ENCODE peak calls at places on chromosomes 6 and 20, in four cellular contexts. One of them, this sample, is unnamed. For H3K36me3 and H3K4me1, the result is how much of the 10 kb centered on the place peaks cover.

GRCh38 chr6:124470803-124471202 is 491.4 kb upstream of the RNF217 start:
- DNase-seq in OCI-LY7: no peak
- DNase-seq in SJSA1: no peak
- DNase-seq in uterus: no peak
- DNase-seq in this sample: no peak

GRCh38 chr20:38728237-38728761 is 4.0 kb downstream of the SLC32A1 start:
- DNase-seq in OCI-LY7: no peak
- DNase-seq in SJSA1: no peak
- DNase-seq in uterus: no peak
- DNase-seq in this sample: no peak

GRCh38 chr6:12359051-12359450 is 68.9 kb downstream of the EDN1 start:
- DNase-seq in OCI-LY7: no peak
- DNase-seq in SJSA1: no peak
- DNase-seq in uterus: no peak
- DNase-seq in this sample: no peak

GRCh38 chr6:34562861-34563512 is 6.9 kb upstream of the SPDEF start:
- DNase-seq in OCI-LY7: no peak
- DNase-seq in SJSA1: no peak
- DNase-seq in uterus: no peak
- DNase-seq in this sample: no peak

GRCh38 chr20:9616455-9616805 is 102.0 kb downstream of the LAMP5 start:
- DNase-seq in OCI-LY7: no peak
- DNase-seq in SJSA1: no peak
- DNase-seq in uterus: no peak
- DNase-seq in this sample: no peak

GRCh38 chr20:10094566-10095173 is 59.9 kb downstream of the ANKEF1 start:
- DNase-seq in OCI-LY7: no peak
- DNase-seq in SJSA1: peak
- DNase-seq in uterus: no peak
- DNase-seq in this sample: no peak

GRCh38 chr6:161498359-161498758 is 224.5 kb upstream of the AGPAT4 start:
- DNase-seq in OCI-LY7: no peak
- DNase-seq in SJSA1: peak
- DNase-seq in uterus: no peak
- DNase-seq in this sample: peak

GRCh38 chr20:14632906-14633305 is 295.5 kb upstream of the FLRT3 start:
- DNase-seq in OCI-LY7: no peak
- DNase-seq in SJSA1: no peak
- DNase-seq in uterus: no peak
- DNase-seq in this sample: no peak

GRCh38 chr6:129507846-129508245 is 202.1 kb downstream of the ARHGAP18 start:
- DNase-seq in OCI-LY7: no peak
- DNase-seq in SJSA1: no peak
- DNase-seq in uterus: no peak
- DNase-seq in this sample: no peak

GRCh38 chr6:170029416-170030283 is 261.2 kb downstream of the DLL1 start:
- DNase-seq in OCI-LY7: no peak
- DNase-seq in SJSA1: peak
- DNase-seq in uterus: no peak
- DNase-seq in this sample: no peak

GRCh38 chr6:30647802-30648460 is 998 bp downstream of the C6orf136 start:
- DNase-seq in OCI-LY7: no peak
- DNase-seq in SJSA1: no peak
- DNase-seq in uterus: no peak
- DNase-seq in this sample: no peak

GRCh38 chr6:159360306-159360705 is 191.1 kb downstream of the FNDC1 start:
- DNase-seq in OCI-LY7: no peak
- DNase-seq in SJSA1: no peak
- DNase-seq in uterus: no peak
- DNase-seq in this sample: no peak

GRCh38 chr20:14556206-14556605 is 218.8 kb upstream of the FLRT3 start:
- DNase-seq in OCI-LY7: no peak
- DNase-seq in SJSA1: no peak
- DNase-seq in uterus: no peak
- DNase-seq in this sample: no peak

GRCh38 chr6:79872986-79873385 is 74.4 kb downstream of the ELOVL4 start:
- DNase-seq in OCI-LY7: no peak
- DNase-seq in SJSA1: no peak
- DNase-seq in uterus: no peak
- DNase-seq in this sample: no peak

GRCh38 chr6:154613137-154613676 is 102.7 kb upstream of the CNKSR3 start:
- DNase-seq in OCI-LY7: no peak
- DNase-seq in SJSA1: no peak
- DNase-seq in uterus: peak
- DNase-seq in this sample: no peak

GRCh38 chr20:33162313-33162712 is 5.6 kb upstream of the BPIFA2 start:
- DNase-seq in OCI-LY7: no peak
- DNase-seq in SJSA1: peak
- DNase-seq in uterus: no peak
- DNase-seq in this sample: no peak

GRCh38 chr6:73782911-73783310 is 86.9 kb downstream of the CD109 start:
- DNase-seq in OCI-LY7: no peak
- DNase-seq in SJSA1: no peak
- DNase-seq in uterus: no peak
- DNase-seq in this sample: no peak

GRCh38 chr20:58993332-58994248 is 12.5 kb downstream of the NELFCD start:
- DNase-seq in OCI-LY7: no peak
- DNase-seq in SJSA1: no peak
- DNase-seq in uterus: peak
- DNase-seq in this sample: no peak

GRCh38 chr6:28940294-28940858 is 16.6 kb upstream of the TRIM27 start:
- DNase-seq in OCI-LY7: no peak
- DNase-seq in SJSA1: peak
- DNase-seq in uterus: peak
- DNase-seq in this sample: peak

GRCh38 chr6:110491644-110492317 is 15.4 kb upstream of the SLC22A16 start:
- DNase-seq in OCI-LY7: no peak
- DNase-seq in SJSA1: peak
- DNase-seq in uterus: peak
- DNase-seq in this sample: no peak

GRCh38 chr6:40473026-40473425 is 114.1 kb downstream of the LRFN2 start:
- DNase-seq in OCI-LY7: no peak
- DNase-seq in SJSA1: no peak
- DNase-seq in uterus: no peak
- DNase-seq in this sample: no peak

GRCh38 chr6:73884540-73884939 is 188.5 kb downstream of the CD109 start:
- DNase-seq in OCI-LY7: no peak
- DNase-seq in SJSA1: no peak
- DNase-seq in uterus: no peak
- DNase-seq in this sample: no peak

GRCh38 chr6:74942130-74942529 is 263.7 kb downstream of the COL12A1 start:
- DNase-seq in OCI-LY7: no peak
- DNase-seq in SJSA1: no peak
- DNase-seq in uterus: no peak
- DNase-seq in this sample: no peak

GRCh38 chr6:143167224-143167623 is 106.5 kb downstream of the AIG1 start:
- DNase-seq in OCI-LY7: no peak
- DNase-seq in SJSA1: no peak
- DNase-seq in uterus: no peak
- DNase-seq in this sample: no peak

GRCh38 chr6:783966-784365 is 91.0 kb upstream of the EXOC2 start:
- DNase-seq in OCI-LY7: no peak
- DNase-seq in SJSA1: no peak
- DNase-seq in uterus: no peak
- DNase-seq in this sample: no peak

GRCh38 chr20:48697845-48698491 is 129.8 kb downstream of the PREX1 start:
- DNase-seq in OCI-LY7: no peak
- DNase-seq in SJSA1: peak
- DNase-seq in uterus: no peak
- DNase-seq in this sample: no peak

GRCh38 chr20:58402827-58403226 is 13.8 kb downstream of the VAPB start:
- DNase-seq in OCI-LY7: no peak
- DNase-seq in SJSA1: no peak
- DNase-seq in uterus: no peak
- DNase-seq in this sample: no peak

GRCh38 chr20:63712191-63712590 is 4.4 kb downstream of the ZGPAT start:
- DNase-seq in OCI-LY7: no peak
- DNase-seq in SJSA1: no peak
- DNase-seq in uterus: no peak
- DNase-seq in this sample: no peak

GRCh38 chr6:113936093-113936934 is 34.6 kb downstream of the HDAC2 start:
- DNase-seq in OCI-LY7: peak
- DNase-seq in SJSA1: no peak
- DNase-seq in uterus: no peak
- DNase-seq in this sample: peak

GRCh38 chr6:111614833-111615582 is 9.3 kb upstream of the TRAF3IP2 start:
- DNase-seq in OCI-LY7: no peak
- DNase-seq in SJSA1: no peak
- DNase-seq in uterus: peak
- DNase-seq in this sample: no peak

GRCh38 chr6:117520603-117521002 is 38.1 kb downstream of the DCBLD1 start:
- DNase-seq in OCI-LY7: no peak
- DNase-seq in SJSA1: no peak
- DNase-seq in uterus: no peak
- DNase-seq in this sample: no peak

GRCh38 chr20:23583526-23583925 is 15.2 kb upstream of the CST9L start:
- DNase-seq in OCI-LY7: no peak
- DNase-seq in SJSA1: no peak
- DNase-seq in uterus: no peak
- DNase-seq in this sample: no peak

GRCh38 chr20:32501709-32502108 is 83.4 kb downstream of the NOL4L start:
- DNase-seq in OCI-LY7: no peak
- DNase-seq in SJSA1: no peak
- DNase-seq in uterus: no peak
- DNase-seq in this sample: no peak

GRCh38 chr6:33822575-33823395 is 19.0 kb upstream of the MLN start:
- DNase-seq in OCI-LY7: peak
- DNase-seq in SJSA1: no peak
- DNase-seq in uterus: no peak
- DNase-seq in this sample: peak

GRCh38 chr6:169846286-169847056 is 95.0 kb downstream of the ERMARD start:
- DNase-seq in OCI-LY7: no peak
- DNase-seq in SJSA1: no peak
- DNase-seq in uterus: no peak
- DNase-seq in this sample: no peak

GRCh38 chr6:157233156-157233555 is 90.2 kb downstream of the TMEM242 start:
- DNase-seq in OCI-LY7: no peak
- DNase-seq in SJSA1: no peak
- DNase-seq in uterus: no peak
- DNase-seq in this sample: no peak

GRCh38 chr6:44041461-44042260 is 85.6 kb downstream of the MRPL14 start:
- DNase-seq in OCI-LY7: no peak
- DNase-seq in SJSA1: peak
- DNase-seq in uterus: peak
- DNase-seq in this sample: no peak

GRCh38 chr20:63830821-63831593 is at the start of gene ZBTB46:
- DNase-seq in OCI-LY7: peak
- DNase-seq in SJSA1: no peak
- DNase-seq in uterus: peak
- DNase-seq in this sample: no peak

DNA sequence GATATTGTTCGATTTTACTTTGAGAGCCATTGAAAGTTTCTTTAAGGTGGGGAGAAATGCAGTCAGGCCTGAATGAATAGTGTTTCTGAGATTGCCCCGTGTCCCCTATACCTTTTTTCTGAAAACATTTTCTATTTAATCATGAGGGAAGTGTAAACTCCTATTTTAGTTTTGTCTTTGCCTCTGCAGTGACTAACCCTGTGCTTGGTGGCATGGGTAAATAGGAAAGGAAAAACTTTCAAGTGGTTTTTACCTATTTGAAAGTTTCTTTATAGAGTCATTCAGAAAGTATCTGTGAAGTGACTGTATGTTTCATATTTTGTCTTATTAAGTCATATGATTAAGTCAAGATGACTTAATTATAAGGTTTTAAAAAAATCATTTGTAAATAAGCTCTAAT is 14.5 kb downstream of the SNRNP48 start:
- DNase-seq in OCI-LY7: no peak
- DNase-seq in SJSA1: no peak
- DNase-seq in uterus: no peak
- DNase-seq in this sample: no peak
- H3K36me3 ChIP-seq in OCI-LY7: half or more
- H3K36me3 ChIP-seq in SJSA1: half or more
- H3K36me3 ChIP-seq in uterus: under half
- H3K36me3 ChIP-seq in this sample: under half

DNA sequence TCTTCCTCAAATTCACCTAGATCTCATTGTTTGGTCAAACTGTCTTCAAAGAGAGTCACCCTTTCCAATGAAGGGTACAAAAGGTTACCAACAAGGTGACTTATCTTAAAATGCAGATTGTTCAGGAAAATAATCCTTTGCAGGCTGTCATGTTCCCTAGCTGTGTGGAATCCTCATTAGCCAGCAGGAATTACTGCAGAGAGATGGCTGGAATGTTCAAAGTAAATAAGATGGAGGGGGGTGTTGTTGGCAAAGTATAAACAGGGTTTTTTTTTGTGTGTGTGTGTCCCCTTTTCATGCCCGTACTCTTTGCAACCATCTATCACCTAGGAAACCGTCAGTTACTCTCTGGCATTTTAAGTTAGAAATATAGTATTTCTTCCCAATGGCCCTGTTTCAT is 6.5 kb downstream of the NEDD9 start:
- DNase-seq in OCI-LY7: no peak
- DNase-seq in SJSA1: no peak
- DNase-seq in uterus: no peak
- DNase-seq in this sample: no peak
- H3K4me1 ChIP-seq in OCI-LY7: under half
- H3K4me1 ChIP-seq in SJSA1: under half
- H3K4me1 ChIP-seq in uterus: under half
- H3K4me1 ChIP-seq in this sample: under half

GRCh38 chr6:106182455-106182854 is 96.3 kb downstream of the PRDM1 start:
- DNase-seq in OCI-LY7: no peak
- DNase-seq in SJSA1: no peak
- DNase-seq in uterus: no peak
- DNase-seq in this sample: no peak
- H3K27ac ChIP-seq in OCI-LY7: no peak
- H3K27ac ChIP-seq in SJSA1: peak
- H3K27ac ChIP-seq in uterus: no peak
- H3K27ac ChIP-seq in this sample: no peak

DNA sequence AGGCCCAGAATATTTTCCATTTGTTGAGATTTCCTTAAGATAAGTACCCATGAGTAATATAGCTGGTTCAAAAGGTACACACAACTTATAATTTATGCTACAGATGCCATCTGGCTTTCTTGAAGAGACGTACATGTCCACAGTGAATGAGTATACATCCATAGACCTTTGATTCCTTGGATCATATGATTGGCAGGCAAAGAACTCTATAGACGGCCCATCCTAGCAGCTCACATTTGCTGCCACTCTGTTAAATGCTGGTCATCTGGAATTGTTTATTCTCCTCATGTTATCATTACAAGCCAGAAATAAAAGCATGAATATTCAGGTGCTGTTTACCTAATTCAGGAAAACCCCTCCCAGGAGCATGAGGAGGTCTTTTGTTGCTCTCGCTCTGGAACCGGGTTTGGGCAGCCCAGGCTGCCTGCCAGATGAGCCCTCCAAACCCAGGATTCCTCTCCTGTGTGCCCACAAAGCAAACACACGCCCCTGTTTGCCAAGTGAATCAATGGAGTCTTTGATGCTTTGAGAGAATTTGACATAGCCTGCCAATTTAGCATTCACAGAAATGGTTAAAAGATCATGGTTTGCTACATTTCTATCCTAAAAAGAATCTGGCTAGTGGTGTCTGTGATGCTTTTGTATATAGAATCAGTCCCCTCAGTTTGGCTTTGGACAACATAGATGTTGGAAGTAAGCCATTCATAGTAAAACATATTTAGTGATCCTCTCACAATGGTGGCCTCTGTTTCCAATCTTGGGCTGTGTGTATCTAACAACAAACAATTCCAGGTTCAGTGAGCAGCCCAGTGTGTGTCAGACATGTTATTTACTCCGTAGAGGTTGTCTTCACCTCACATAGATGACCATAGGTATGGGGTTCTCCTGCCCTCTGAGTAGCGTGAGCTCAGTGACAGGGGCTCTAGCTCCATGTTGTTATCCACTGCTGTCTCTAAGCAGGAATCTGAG is 17.5 kb upstream of the PLCG1 start:
- DNase-seq in OCI-LY7: no peak
- DNase-seq in SJSA1: no peak
- DNase-seq in uterus: no peak
- DNase-seq in this sample: no peak
- H3K36me3 ChIP-seq in OCI-LY7: half or more
- H3K36me3 ChIP-seq in SJSA1: half or more
- H3K36me3 ChIP-seq in uterus: under half
- H3K36me3 ChIP-seq in this sample: under half